ENCODE peak calls at places on chromosomes 5 and 9, in nine cellular contexts. Q, A, Z, O, R, I, M, W and H are unnamed samples.

GRCh38 chr9:13274901-13275641 is 4.4 kb downstream of the MPDZ start:
- DNase-seq in Q (no peak), A (peak), Z (peak), O (no peak), R (no peak), I (no peak), M (no peak), W (peak), H (no peak)

GRCh38 chr9:93116049-93116961 is 17.7 kb downstream of the NINJ1 start:
- DNase-seq in Q (no peak), A (peak), Z (no peak), O (peak), R (no peak), I (no peak), M (no peak), W (peak), H (peak)

GRCh38 chr5:130198927-130199326 is 294.7 kb downstream of the CHSY3 start:
- DNase-seq in Q (peak), A (peak), Z (peak), O (no peak), R (peak), I (peak), M (no peak), W (peak), H (no peak)

GRCh38 chr5:112228672-112229071 is 190.4 kb downstream of the EPB41L4A start:
- DNase-seq in Q (peak), A (no peak), Z (no peak), O (no peak), R (peak), I (no peak), M (no peak), W (peak), H (no peak)

GRCh38 chr9:136110082-136111061 is 8.3 kb downstream of the TMEM250 start:
- DNase-seq in Q (no peak), A (peak), Z (no peak), O (no peak), R (no peak), I (peak), M (no peak), W (peak), H (no peak)

GRCh38 chr5:112995764-112996618 is 19.4 kb downstream of the DCP2 start:
- DNase-seq in Q (peak), A (peak), Z (peak), O (no peak), R (peak), I (peak), M (no peak), W (peak), H (peak)

GRCh38 chr9:108149346-108149745 is 659.8 kb upstream of the KLF4 start:
- DNase-seq in Q (no peak), A (no peak), Z (no peak), O (no peak), R (no peak), I (no peak), M (no peak), W (no peak), H (no peak)

GRCh38 chr5:113660848-113661247 is 147.4 kb downstream of the YTHDC2 start:
- DNase-seq in Q (no peak), A (no peak), Z (no peak), O (no peak), R (no peak), I (no peak), M (no peak), W (no peak), H (no peak)

GRCh38 chr9:37262410-37262809 is 142.0 kb downstream of the ZCCHC7 start:
- DNase-seq in Q (no peak), A (peak), Z (peak), O (no peak), R (peak), I (no peak), M (no peak), W (peak), H (no peak)

GRCh38 chr5:178113141-178113787 is at the start of gene N4BP3:
- DNase-seq in Q (peak), A (peak), Z (peak), O (no peak), R (peak), I (peak), M (no peak), W (peak), H (no peak)

GRCh38 chr5:120007619-120008018 is 378.3 kb downstream of the FAM170A start:
- DNase-seq in Q (no peak), A (no peak), Z (no peak), O (no peak), R (no peak), I (no peak), M (no peak), W (no peak), H (no peak)

GRCh38 chr5:17359451-17359965 is 138.5 kb upstream of the TAF11L2 start:
- DNase-seq in Q (no peak), A (no peak), Z (no peak), O (no peak), R (no peak), I (no peak), M (peak), W (peak), H (no peak)

GRCh38 chr5:62982348-62982747 is 403.7 kb downstream of the LRRC70 start:
- DNase-seq in Q (no peak), A (no peak), Z (no peak), O (no peak), R (no peak), I (no peak), M (no peak), W (no peak), H (no peak)

GRCh38 chr5:43000198-43000840 is 39.8 kb downstream of the ANXA2R start:
- DNase-seq in Q (no peak), A (peak), Z (no peak), O (no peak), R (peak), I (no peak), M (no peak), W (peak), H (no peak)

GRCh38 chr5:24272735-24273134 is 372.0 kb downstream of the CDH10 start:
- DNase-seq in Q (no peak), A (no peak), Z (peak), O (no peak), R (no peak), I (no peak), M (no peak), W (no peak), H (no peak)

GRCh38 chr9:107712390-107712789 is 222.8 kb upstream of the KLF4 start:
- DNase-seq in Q (peak), A (peak), Z (peak), O (peak), R (peak), I (no peak), M (no peak), W (peak), H (no peak)

GRCh38 chr9:110995511-110996340 is 42.5 kb downstream of the LPAR1 start:
- DNase-seq in Q (no peak), A (no peak), Z (no peak), O (no peak), R (no peak), I (no peak), M (no peak), W (peak), H (no peak)

GRCh38 chr5:179827684-179828083 is 7.0 kb downstream of the SQSTM1 start:
- DNase-seq in Q (no peak), A (peak), Z (no peak), O (peak), R (peak), I (no peak), M (no peak), W (peak), H (no peak)

GRCh38 chr5:79536193-79536906 is 22.4 kb upstream of the HOMER1 start:
- DNase-seq in Q (no peak), A (no peak), Z (no peak), O (no peak), R (no peak), I (no peak), M (no peak), W (no peak), H (no peak)

GRCh38 chr5:88203977-88204735 is 64.5 kb downstream of the TMEM161B start:
- DNase-seq in Q (no peak), A (no peak), Z (peak), O (no peak), R (peak), I (peak), M (no peak), W (peak), H (no peak)

GRCh38 chr5:141494761-141495455 is 6.0 kb downstream of the PCDHGC5 start:
- DNase-seq in Q (no peak), A (no peak), Z (no peak), O (no peak), R (no peak), I (no peak), M (no peak), W (no peak), H (no peak)

GRCh38 chr9:129201289-129201688 is 23.2 kb upstream of the IER5L start:
- DNase-seq in Q (no peak), A (no peak), Z (no peak), O (no peak), R (peak), I (no peak), M (no peak), W (no peak), H (no peak)

GRCh38 chr9:70110194-70111041 is 66.8 kb downstream of the MAMDC2 start:
- DNase-seq in Q (no peak), A (peak), Z (peak), O (no peak), R (no peak), I (no peak), M (no peak), W (peak), H (no peak)

GRCh38 chr5:147479431-147479830 is 30.4 kb downstream of the DPYSL3 start:
- DNase-seq in Q (no peak), A (no peak), Z (no peak), O (no peak), R (no peak), I (no peak), M (no peak), W (peak), H (no peak)

GRCh38 chr9:77735515-77735914 is 87.4 kb upstream of the GNA14 start:
- DNase-seq in Q (no peak), A (no peak), Z (no peak), O (no peak), R (no peak), I (no peak), M (no peak), W (peak), H (no peak)